ENCODE peak calls at places on chromosomes 7 and 10, in eight cellular contexts. One of them, this sample, is unnamed.

GRCh38 chr7:55130554-55131198 is 111.9 kb downstream of the EGFR start:
- DNase-seq in mucosa of descending colon: no peak
- DNase-seq in stomach: no peak
- DNase-seq in cardiac septum: no peak
- DNase-seq in IMR-90: peak; percentile 97
- DNase-seq in iPS-NIHi11: no peak
- DNase-seq in germinal center: no peak
- DNase-seq in effector CD4-positive, alpha-beta T cell: no peak
- DNase-seq in this sample: peak; percentile 47

GRCh38 chr10:113096111-113097045 is 146.3 kb downstream of the TCF7L2 start:
- DNase-seq in mucosa of descending colon: no peak
- DNase-seq in stomach: no peak
- DNase-seq in cardiac septum: no peak
- DNase-seq in IMR-90: no peak
- DNase-seq in iPS-NIHi11: no peak
- DNase-seq in germinal center: no peak
- DNase-seq in effector CD4-positive, alpha-beta T cell: no peak
- DNase-seq in this sample: no peak

GRCh38 chr7:97842006-97842405 is 30.2 kb downstream of the ASNS start:
- DNase-seq in mucosa of descending colon: no peak
- DNase-seq in stomach: no peak
- DNase-seq in cardiac septum: no peak
- DNase-seq in IMR-90: no peak
- DNase-seq in iPS-NIHi11: no peak
- DNase-seq in germinal center: no peak
- DNase-seq in effector CD4-positive, alpha-beta T cell: no peak
- DNase-seq in this sample: no peak

GRCh38 chr10:93274419-93274818 is 200.7 kb downstream of the CYP26A1 start:
- DNase-seq in mucosa of descending colon: no peak
- DNase-seq in stomach: no peak
- DNase-seq in cardiac septum: no peak
- DNase-seq in IMR-90: no peak
- DNase-seq in iPS-NIHi11: no peak
- DNase-seq in germinal center: no peak
- DNase-seq in effector CD4-positive, alpha-beta T cell: no peak
- DNase-seq in this sample: no peak

GRCh38 chr10:114261116-114261515 is 22.1 kb downstream of the VWA2 start:
- DNase-seq in mucosa of descending colon: no peak
- DNase-seq in stomach: no peak
- DNase-seq in cardiac septum: no peak
- DNase-seq in IMR-90: peak; percentile 54
- DNase-seq in iPS-NIHi11: no peak
- DNase-seq in germinal center: no peak
- DNase-seq in effector CD4-positive, alpha-beta T cell: no peak
- DNase-seq in this sample: no peak

GRCh38 chr7:87851242-87851641 is 24.9 kb downstream of the SLC25A40 start:
- DNase-seq in mucosa of descending colon: no peak
- DNase-seq in stomach: no peak
- DNase-seq in cardiac septum: no peak
- DNase-seq in IMR-90: peak; percentile 27
- DNase-seq in iPS-NIHi11: no peak
- DNase-seq in germinal center: no peak
- DNase-seq in effector CD4-positive, alpha-beta T cell: no peak
- DNase-seq in this sample: no peak

GRCh38 chr7:31540786-31541185 is 26.9 kb downstream of the ITPRID1 start:
- DNase-seq in mucosa of descending colon: no peak
- DNase-seq in stomach: no peak
- DNase-seq in cardiac septum: no peak
- DNase-seq in IMR-90: no peak
- DNase-seq in iPS-NIHi11: no peak
- DNase-seq in germinal center: no peak
- DNase-seq in effector CD4-positive, alpha-beta T cell: no peak
- DNase-seq in this sample: no peak

GRCh38 chr10:44437837-44438752 is 53.2 kb upstream of the CXCL12 start:
- DNase-seq in mucosa of descending colon: no peak
- DNase-seq in stomach: no peak
- DNase-seq in cardiac septum: no peak
- DNase-seq in IMR-90: no peak
- DNase-seq in iPS-NIHi11: no peak
- DNase-seq in germinal center: no peak
- DNase-seq in effector CD4-positive, alpha-beta T cell: no peak
- DNase-seq in this sample: no peak

GRCh38 chr7:19215421-19215820 is 70.2 kb upstream of the FERD3L start:
- DNase-seq in mucosa of descending colon: no peak
- DNase-seq in stomach: no peak
- DNase-seq in cardiac septum: no peak
- DNase-seq in IMR-90: peak; percentile 88
- DNase-seq in iPS-NIHi11: no peak
- DNase-seq in germinal center: no peak
- DNase-seq in effector CD4-positive, alpha-beta T cell: no peak
- DNase-seq in this sample: no peak

This sample was measured in SHP77 treated with DMSO at 0.1 percent for 48 hours.